ENCODE peak calls at places on chromosome 18, in seven cellular contexts. S is GM20000, C is anterior cingulate cortex, Y is KG1, Z is NAMALWA, V is Calu3, L is A172. J is an unnamed sample.
A peak's percentile ranks its signal among the peaks of the same experiment; 100 is the strongest.

GRCh38 chr18:22783245-22783644 is 149.9 kb upstream of the RBBP8 start:
- DNase-seq in S (no peak), C (no peak), Y (no peak), Z (no peak), V (no peak), L (no peak), J (no peak)

GRCh38 chr18:29523371-29523770 is 1346.4 kb upstream of the CDH2 start:
- DNase-seq in S (no peak), C (no peak), Y (no peak), Z (no peak), V (no peak), L (no peak), J (no peak)

GRCh38 chr18:48904086-48904485 is 46.7 kb downstream of the SMAD7 start:
- DNase-seq in S (no peak), C (no peak), Y (no peak), Z (no peak), V (no peak), L (no peak), J (no peak)

GRCh38 chr18:60471652-60472051 is 99.1 kb upstream of the MC4R start:
- DNase-seq in S (no peak), C (no peak), Y (no peak), Z (no peak), V (no peak), L (no peak), J (no peak)

GRCh38 chr18:53909668-53910067 is 314.8 kb downstream of the MBD2 start:
- DNase-seq in S (peak; percentile 47), C (no peak), Y (no peak), Z (peak; percentile 64), V (peak; percentile 34), L (peak; percentile 6), J (peak; percentile 25)

GRCh38 chr18:37640504-37640903 is 74.9 kb upstream of the CELF4 start:
- DNase-seq in S (no peak), C (no peak), Y (no peak), Z (no peak), V (no peak), L (no peak), J (no peak)

GRCh38 chr18:34870916-34871315 is 160.8 kb downstream of the DTNA start:
- DNase-seq in S (no peak), C (no peak), Y (no peak), Z (no peak), V (no peak), L (no peak), J (no peak)

GRCh38 chr18:36762074-36762473 is 66.7 kb downstream of the TPGS2 start:
- DNase-seq in S (no peak), C (no peak), Y (no peak), Z (no peak), V (no peak), L (no peak), J (no peak)

GRCh38 chr18:46321954-46322353 is 217.8 kb downstream of the HAUS1 start:
- DNase-seq in S (no peak), C (no peak), Y (no peak), Z (no peak), V (peak; percentile 41), L (no peak), J (no peak)

GRCh38 chr18:31206064-31206463 is 43.4 kb upstream of the DSC1 start:
- DNase-seq in S (no peak), C (no peak), Y (no peak), Z (no peak), V (no peak), L (no peak), J (no peak)

GRCh38 chr18:10715791-10716190 is 190.0 kb downstream of the NAPG start:
- DNase-seq in S (no peak), C (no peak), Y (no peak), Z (no peak), V (peak; percentile 46), L (peak; percentile 53), J (no peak)

GRCh38 chr18:12246849-12247808 is 7.0 kb upstream of the CIDEA start:
- DNase-seq in S (no peak), C (no peak), Y (no peak), Z (no peak), V (no peak), L (no peak), J (peak; percentile 93)

GRCh38 chr18:60668583-60668982 is 296.0 kb upstream of the MC4R start:
- DNase-seq in S (no peak), C (no peak), Y (no peak), Z (peak; percentile 20), V (no peak), L (no peak), J (no peak)

GRCh38 chr18:8776013-8776515 is 70.7 kb downstream of the MTCL1 start:
- DNase-seq in S (no peak), C (no peak), Y (no peak), Z (no peak), V (no peak), L (no peak), J (no peak)

GRCh38 chr18:49613141-49613641 is 51.3 kb downstream of the LIPG start:
- DNase-seq in S (no peak), C (peak; percentile 11), Y (no peak), Z (no peak), V (no peak), L (peak; percentile 39), J (no peak)

GRCh38 chr18:35705988-35706387 is 124.4 kb downstream of the GALNT1 start:
- DNase-seq in S (no peak), C (no peak), Y (no peak), Z (no peak), V (no peak), L (no peak), J (peak; percentile 7)

GRCh38 chr18:7755753-7756475 is 188.8 kb downstream of the PTPRM start:
- DNase-seq in S (no peak), C (no peak), Y (no peak), Z (no peak), V (no peak), L (no peak), J (no peak)

GRCh38 chr18:75687626-75688025 is 260.1 kb upstream of the SMIM21 start:
- DNase-seq in S (no peak), C (no peak), Y (no peak), Z (no peak), V (no peak), L (no peak), J (no peak)

GRCh38 chr18:77206676-77207370 is 42.8 kb upstream of the GALR1 start:
- DNase-seq in S (no peak), C (no peak), Y (no peak), Z (no peak), V (no peak), L (peak; percentile 54), J (no peak)

GRCh38 chr18:22977847-22978701 is 44.9 kb downstream of the RBBP8 start:
- DNase-seq in S (peak; percentile 13), C (no peak), Y (no peak), Z (no peak), V (peak; percentile 30), L (peak; percentile 82), J (no peak)

GRCh38 chr18:69469444-69469919 is 68.8 kb downstream of the DOK6 start:
- DNase-seq in S (no peak), C (no peak), Y (no peak), Z (peak; percentile 68), V (no peak), L (peak; percentile 44), J (no peak)

GRCh38 chr18:72542993-72543361 is 1.2 kb downstream of the CBLN2 start:
- DNase-seq in S (peak; percentile 42), C (no peak), Y (no peak), Z (no peak), V (no peak), L (no peak), J (no peak)

GRCh38 chr18:63924551-63924950 is 16.8 kb downstream of the SERPINB10 start:
- DNase-seq in S (no peak), C (no peak), Y (no peak), Z (no peak), V (no peak), L (peak; percentile 1), J (no peak)

GRCh38 chr18:70709124-70709523 is 420.3 kb downstream of the SOCS6 start:
- DNase-seq in S (no peak), C (no peak), Y (no peak), Z (no peak), V (no peak), L (no peak), J (no peak)

GRCh38 chr18:58345875-58346274 is 283.0 kb downstream of the ALPK2 start:
- DNase-seq in S (no peak), C (no peak), Y (no peak), Z (no peak), V (no peak), L (no peak), J (no peak)

GRCh38 chr18:23710068-23710527 is 20.8 kb downstream of the LAMA3 start:
- DNase-seq in S (no peak), C (no peak), Y (no peak), Z (no peak), V (peak; percentile 21), L (peak; percentile 80), J (no peak)

GRCh38 chr18:45456076-45457066 is 158.9 kb upstream of the SLC14A2 start:
- DNase-seq in S (no peak), C (no peak), Y (no peak), Z (peak; percentile 26), V (no peak), L (no peak), J (no peak)

GRCh38 chr18:23479829-23480505 is 23.3 kb upstream of the RMC1 start:
- DNase-seq in S (no peak), C (no peak), Y (peak; percentile 25), Z (peak; percentile 39), V (no peak), L (no peak), J (no peak)

GRCh38 chr18:33469699-33470098 is 29.2 kb upstream of the CCDC178 start:
- DNase-seq in S (no peak), C (no peak), Y (no peak), Z (no peak), V (no peak), L (no peak), J (no peak)

GRCh38 chr18:49985246-49985645 is 171.9 kb upstream of the ACAA2 start:
- DNase-seq in S (no peak), C (no peak), Y (no peak), Z (no peak), V (no peak), L (no peak), J (no peak)

GRCh38 chr18:75659535-75660023 is 232.1 kb upstream of the SMIM21 start:
- DNase-seq in S (no peak), C (no peak), Y (no peak), Z (no peak), V (no peak), L (no peak), J (no peak)

GRCh38 chr18:60554961-60555360 is 182.4 kb upstream of the MC4R start:
- DNase-seq in S (no peak), C (no peak), Y (no peak), Z (peak; percentile 53), V (no peak), L (no peak), J (no peak)